ENCODE peak calls at places on chromosome 22, in ten cellular contexts. M is NCI-H1930; E is stimulated activated CD8-positive, alpha-beta memory T cell treated with anti-CD3 and anti-CD28 coated beads, Interleukin-15, amount 100 ng/mL, for 1 hour; U is pancreas; T is T-cell; B is posterior cingulate gyrus; J is fibroblast of lung; O is mesenteric fat pad; F is T-helper 2 cell; W is G401. I is an unnamed sample.

GRCh38 chr22:49102367-49102766 is 725.3 kb downstream of the BRD1 start:
- DNase-seq in M (no peak), E (no peak), U (no peak), T (no peak), B (no peak), J (no peak), O (no peak), F (no peak), W (no peak), I (no peak)

GRCh38 chr22:42990131-42990838 is 24.7 kb downstream of the PACSIN2 start:
- DNase-seq in M (no peak), E (no peak), U (no peak), T (no peak), B (no peak), J (peak), O (no peak), F (no peak), W (no peak), I (peak)

GRCh38 chr22:37544955-37545702 is 15.2 kb upstream of the CDC42EP1 start:
- DNase-seq in M (no peak), E (peak), U (peak), T (no peak), B (peak), J (peak), O (no peak), F (no peak), W (peak), I (peak)

GRCh38 chr22:46178755-46179505 is 28.6 kb downstream of the PPARA start:
- DNase-seq in M (no peak), E (no peak), U (no peak), T (no peak), B (no peak), J (no peak), O (no peak), F (no peak), W (no peak), I (peak)

GRCh38 chr22:29512031-29512430 is 32.0 kb downstream of the NEFH start:
- DNase-seq in M (no peak), E (no peak), U (no peak), T (no peak), B (no peak), J (no peak), O (no peak), F (no peak), W (peak), I (no peak)

GRCh38 chr22:22661275-22661674 is 16.9 kb downstream of the GGTLC2 start:
- DNase-seq in M (no peak), E (no peak), U (no peak), T (no peak), B (no peak), J (no peak), O (no peak), F (no peak), W (no peak), I (no peak)

GRCh38 chr22:32473388-32473952 is 1.1 kb upstream of the FBXO7 start:
- DNase-seq in M (peak), E (no peak), U (peak), T (no peak), B (peak), J (peak), O (no peak), F (peak), W (peak), I (peak)

GRCh38 chr22:40679964-40680818 is 907 bp downstream of the MCHR1 start:
- DNase-seq in M (no peak), E (no peak), U (no peak), T (no peak), B (no peak), J (no peak), O (no peak), F (no peak), W (peak), I (peak)

GRCh38 chr22:24894220-24894975 is 52.1 kb downstream of the LHFPL7 start:
- DNase-seq in M (no peak), E (no peak), U (peak), T (no peak), B (no peak), J (peak), O (peak), F (no peak), W (peak), I (peak)

I was measured in iris pigment epithelial cell.